ENCODE peak calls at places on chromosome X, in ten cellular contexts. X is AG20443, Z is spleen, W is Daoy, R is suprapubic skin, C is left ventricle myocardium inferior, Y is uterus, Q is kidney epithelial cell, L is SHP77, V is smooth muscle cell of the brain vasculature. T is an unnamed sample.

GRCh38 chrX:40077906-40078305 is 19.9 kb downstream of the BCOR start:
- DNase-seq in X (no peak), Z (no peak), W (no peak), R (no peak), C (no peak), Y (no peak), Q (no peak), L (no peak), V (no peak), T (no peak)

GRCh38 chrX:67426946-67427345 is 116.9 kb upstream of the AR start:
- DNase-seq in X (no peak), Z (no peak), W (no peak), R (no peak), C (no peak), Y (no peak), Q (no peak), L (no peak), V (no peak), T (no peak)

GRCh38 chrX:15334561-15334960 is 762 bp downstream of the PIGA start:
- DNase-seq in X (peak), Z (no peak), W (peak), R (no peak), C (no peak), Y (no peak), Q (no peak), L (no peak), V (no peak), T (no peak)

GRCh38 chrX:102712967-102713677 is 874 bp downstream of the GPRASP2 start:
- DNase-seq in X (peak), Z (no peak), W (peak), R (peak), C (peak), Y (peak), Q (no peak), L (no peak), V (no peak), T (no peak)

GRCh38 chrX:111519215-111519614 is 7.8 kb downstream of the SERTM2 start:
- DNase-seq in X (peak), Z (no peak), W (no peak), R (no peak), C (no peak), Y (no peak), Q (peak), L (peak), V (no peak), T (no peak)

GRCh38 chrX:113274345-113274744 is 433.7 kb upstream of the AMOT start:
- DNase-seq in X (no peak), Z (no peak), W (no peak), R (no peak), C (no peak), Y (no peak), Q (no peak), L (no peak), V (no peak), T (no peak)

GRCh38 chrX:17830211-17830610 is 30.9 kb downstream of the RAI2 start:
- DNase-seq in X (no peak), Z (no peak), W (no peak), R (no peak), C (no peak), Y (no peak), Q (no peak), L (no peak), V (no peak), T (no peak)

GRCh38 chrX:53713987-53714579 is 27.6 kb upstream of the HUWE1 start:
- DNase-seq in X (no peak), Z (no peak), W (no peak), R (no peak), C (no peak), Y (no peak), Q (no peak), L (no peak), V (no peak), T (no peak)

GRCh38 chrX:133880032-133880443 is 105.4 kb downstream of the GPC3 start:
- DNase-seq in X (no peak), Z (no peak), W (no peak), R (no peak), C (no peak), Y (no peak), Q (no peak), L (no peak), V (no peak), T (no peak)

GRCh38 chrX:112654871-112655270 is 24.9 kb downstream of the LHFPL1 start:
- DNase-seq in X (peak), Z (no peak), W (no peak), R (no peak), C (no peak), Y (no peak), Q (no peak), L (no peak), V (no peak), T (no peak)

GRCh38 chrX:25198253-25198652 is 182.5 kb upstream of the ARX start:
- DNase-seq in X (no peak), Z (no peak), W (no peak), R (no peak), C (no peak), Y (no peak), Q (no peak), L (no peak), V (no peak), T (no peak)

GRCh38 chrX:134418317-134419113 is 41.5 kb upstream of the HPRT1 start:
- DNase-seq in X (no peak), Z (no peak), W (no peak), R (no peak), C (no peak), Y (no peak), Q (no peak), L (no peak), V (no peak), T (no peak)

GRCh38 chrX:152897216-152898144 is at the start of gene ZNF185:
- DNase-seq in X (peak), Z (peak), W (peak), R (no peak), C (no peak), Y (no peak), Q (no peak), L (no peak), V (no peak), T (no peak)

GRCh38 chrX:148601034-148601433 is 100.6 kb downstream of the AFF2 start:
- DNase-seq in X (peak), Z (no peak), W (no peak), R (no peak), C (no peak), Y (no peak), Q (no peak), L (no peak), V (no peak), T (no peak)

GRCh38 chrX:16589211-16589610 is 60.7 kb upstream of the S100G start:
- DNase-seq in X (peak), Z (no peak), W (peak), R (no peak), C (no peak), Y (no peak), Q (no peak), L (no peak), V (no peak), T (no peak)

GRCh38 chrX:149871940-149872339 is 9.0 kb upstream of the MAGEA8 start:
- DNase-seq in X (no peak), Z (peak), W (peak), R (no peak), C (no peak), Y (no peak), Q (no peak), L (no peak), V (no peak), T (peak)